ENCODE peak calls at places on chromosomes 16 and 17, in seven cellular contexts. W, Z, G, Y, U, S and K are unnamed samples.

GRCh38 chr17:39178516-39178915 is 12.6 kb upstream of the ARL5C start:
- DNase-seq in U (peak), S (no peak), G (no peak), W (no peak), Z (no peak), Y (no peak), K (peak)

GRCh38 chr16:81623365-81624102 is 155.6 kb upstream of the PLCG2 start:
- DNase-seq in Y (peak), W (no peak), S (peak), Z (peak), U (peak), G (no peak), K (peak)

GRCh38 chr17:55690105-55690508 is 32.6 kb downstream of the TMEM100 start:
- DNase-seq in Z (no peak), Y (peak), S (no peak), G (no peak), W (no peak), U (peak), K (peak)

GRCh38 chr17:80036715-80037477 is 454 bp downstream of the CCDC40 start:
- DNase-seq in S (peak), Z (no peak), U (peak), W (peak), Y (no peak), G (no peak), K (no peak)

GRCh38 chr16:2468142-2468724 is 2.9 kb upstream of the NTN3 start:
- DNase-seq in G (no peak), U (no peak), S (no peak), Z (peak), Y (no peak), W (no peak), K (no peak)

GRCh38 chr17:44198721-44199552 is 747 bp downstream of the ATXN7L3 start:
- DNase-seq in W (peak), S (peak), Z (peak), Y (peak), U (peak), G (peak), K (no peak)

GRCh38 chr17:2837147-2837561 is 40.9 kb downstream of the RAP1GAP2 start:
- DNase-seq in W (no peak), U (no peak), S (no peak), Y (no peak), G (no peak), Z (no peak), K (no peak)

GRCh38 chr17:81237591-81238489 is 1.0 kb downstream of the TEPSIN start:
- DNase-seq in W (no peak), G (no peak), U (no peak), Z (no peak), Y (no peak), S (no peak), K (no peak)

GRCh38 chr17:65332375-65332774 is 195.2 kb downstream of the RGS9 start:
- DNase-seq in Y (peak), G (no peak), W (no peak), Z (peak), S (peak), U (peak), K (peak)

GRCh38 chr17:56777859-56778258 is 55.9 kb downstream of the C17orf67 start:
- DNase-seq in U (no peak), Y (peak), Z (peak), S (no peak), G (no peak), W (no peak), K (no peak)

GRCh38 chr17:34858941-34859562 is 102.2 kb downstream of the CCT6B start:
- DNase-seq in Z (no peak), Y (no peak), W (no peak), U (no peak), G (no peak), S (no peak), K (no peak)

GRCh38 chr17:61251939-61252865 is 147.4 kb upstream of the TBX2 start:
- DNase-seq in Y (peak), U (peak), Z (peak), W (peak), G (peak), S (peak), K (peak)

GRCh38 chr17:21289175-21289901 is 4.8 kb downstream of the MAP2K3 start:
- DNase-seq in U (no peak), S (no peak), Z (no peak), Y (no peak), W (no peak), G (no peak), K (no peak)

GRCh38 chr16:49281843-49282642 is 405 bp upstream of the CBLN1 start:
- DNase-seq in S (peak), G (peak), W (peak), Y (peak), U (peak), Z (peak), K (peak)

GRCh38 chr16:86545481-86545880 is 9.6 kb downstream of the MTHFSD start:
- DNase-seq in S (no peak), W (no peak), Y (no peak), U (no peak), G (no peak), Z (no peak), K (no peak)

GRCh38 chr16:58264961-58265479 is 29.8 kb downstream of the PRSS54 start:
- DNase-seq in G (peak), Z (peak), Y (peak), W (no peak), U (peak), S (peak), K (peak)

GRCh38 chr16:67115649-67116048 is 5.9 kb downstream of the PHAF1 start:
- DNase-seq in U (peak), S (peak), Y (peak), G (no peak), W (no peak), Z (peak), K (peak)

GRCh38 chr16:48353565-48354163 is 31.5 kb downstream of the SIAH1 start:
- DNase-seq in G (no peak), Y (peak), Z (peak), S (peak), W (peak), U (peak), K (peak)

GRCh38 chr16:64738321-64738960 is 383.4 kb downstream of the CDH11 start:
- DNase-seq in S (peak), G (no peak), U (peak), Y (peak), W (no peak), Z (peak), K (peak)

GRCh38 chr17:9206989-9207317 is 185.6 kb downstream of the NTN1 start:
- DNase-seq in Y (no peak), S (no peak), U (no peak), W (no peak), Z (no peak), G (no peak), K (no peak)

GRCh38 chr17:600576-601301 is 113.9 kb downstream of the VPS53 start:
- DNase-seq in Y (peak), S (peak), W (no peak), Z (peak), U (no peak), G (no peak), K (peak)

GRCh38 chr16:27109666-27110523 is 43.2 kb downstream of the C16orf82 start:
- DNase-seq in G (peak), W (peak), Y (peak), S (peak), U (peak), Z (peak), K (peak)

GRCh38 chr16:1691276-1691675 is 13.2 kb downstream of the JPT2 start:
- DNase-seq in U (peak), S (peak), W (no peak), G (no peak), Y (peak), Z (peak), K (peak)

GRCh38 chr16:57186630-57187507 is 740 bp downstream of the RSPRY1 start:
- DNase-seq in U (peak), Y (no peak), Z (no peak), W (no peak), G (no peak), S (peak), K (peak)

GRCh38 chr17:6546069-6546718 is 10.2 kb downstream of the PITPNM3 start:
- DNase-seq in G (no peak), W (no peak), S (peak), Z (peak), Y (peak), U (peak), K (peak)

GRCh38 chr17:44900894-44901293 is 1.6 kb upstream of the EFTUD2 start:
- DNase-seq in Z (peak), G (no peak), S (peak), Y (peak), U (peak), W (no peak), K (peak)

GRCh38 chr16:53084736-53085538 is 30.1 kb downstream of the CHD9 start:
- DNase-seq in Y (no peak), S (no peak), Z (no peak), U (no peak), G (no peak), W (no peak), K (peak)

GRCh38 chr17:33560165-33560564 is 267.1 kb upstream of the ASIC2 start:
- DNase-seq in U (peak), Y (peak), W (no peak), G (no peak), S (peak), Z (peak), K (peak)

GRCh38 chr16:70770291-70770967 is 30.5 kb downstream of the VAC14 start:
- DNase-seq in S (peak), U (no peak), W (no peak), Y (no peak), G (no peak), Z (no peak), K (no peak)

GRCh38 chr17:14201087-14201486 is 35.6 kb downstream of the CDRT15 start:
- DNase-seq in Z (peak), U (no peak), S (no peak), W (no peak), Y (peak), G (no peak), K (peak)

GRCh38 chr16:30958164-30959083 is 870 bp downstream of the SETD1A start:
- DNase-seq in G (no peak), W (peak), Z (peak), S (peak), U (peak), Y (peak), K (peak)

GRCh38 chr17:17739388-17740066 is 58.3 kb downstream of the RAI1 start:
- DNase-seq in S (peak), U (peak), W (no peak), Y (peak), G (no peak), Z (peak), K (peak)

GRCh38 chr17:45009676-45010467 is 41.6 kb downstream of the DCAKD start:
- DNase-seq in Y (no peak), G (no peak), U (no peak), Z (no peak), W (no peak), S (no peak), K (no peak)

GRCh38 chr16:70161350-70161749 is 12.2 kb upstream of the CLEC18C start:
- DNase-seq in Y (no peak), W (peak), G (no peak), Z (no peak), S (no peak), U (no peak), K (no peak)

GRCh38 chr16:85112364-85112763 is at the start of gene CIBAR2:
- DNase-seq in Z (no peak), Y (no peak), U (no peak), S (no peak), G (no peak), W (no peak), K (no peak)

GRCh38 chr16:81995651-81996050 is 15.6 kb downstream of the SDR42E1 start:
- DNase-seq in S (no peak), Y (no peak), Z (peak), W (no peak), G (no peak), U (peak), K (no peak)

GRCh38 chr16:85923153-85924021 is 24.4 kb downstream of the IRF8 start:
- DNase-seq in S (no peak), W (no peak), U (peak), Y (peak), G (no peak), Z (peak), K (no peak)

GRCh38 chr17:21242026-21242700 is 11.0 kb downstream of the NATD1 start:
- DNase-seq in U (peak), Y (peak), Z (no peak), S (no peak), W (no peak), G (no peak), K (peak)

GRCh38 chr16:81524382-81524781 is 79.8 kb downstream of the CMIP start:
- DNase-seq in G (no peak), Y (no peak), S (no peak), W (no peak), Z (no peak), U (no peak), K (no peak)

GRCh38 chr17:44591223-44591622 is 33.9 kb downstream of the FZD2 start:
- DNase-seq in U (peak), G (no peak), W (no peak), Y (no peak), Z (peak), S (no peak), K (peak)

DNA sequence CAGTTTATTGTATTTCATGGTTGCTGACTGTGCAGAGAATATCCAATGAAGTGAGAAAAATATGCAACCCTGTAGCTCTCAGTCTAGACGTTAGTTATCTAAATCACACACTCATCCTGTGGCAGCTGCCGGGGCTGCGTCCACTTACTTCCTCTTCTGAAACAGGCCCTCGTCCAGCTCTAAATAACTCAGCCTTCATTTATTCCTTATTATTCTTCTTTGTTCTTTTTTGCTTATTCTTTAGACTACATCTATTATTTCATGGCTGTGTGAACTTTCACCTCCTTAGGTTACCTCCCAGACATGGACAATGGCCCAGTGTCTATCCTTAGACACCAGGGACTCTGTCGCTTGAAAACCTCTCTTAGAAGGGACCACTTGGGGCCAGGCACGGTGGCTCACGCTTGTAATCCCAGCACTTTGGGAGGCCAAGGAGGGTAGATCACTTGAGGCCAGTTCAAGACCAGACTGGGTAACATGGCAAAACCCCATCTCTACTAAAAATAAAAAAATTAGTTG is 3.4 kb upstream of the THUMPD1 start:
- DNase-seq in S (no peak), U (no peak), Z (no peak), Y (no peak), G (no peak), W (no peak), K (no peak)
- H3K4me3 ChIP-seq in S (no peak), U (no peak), Z (no peak), Y (no peak), G (no peak), W (no peak), K (no peak)

GRCh38 chr17:73953206-73954033 is 250.1 kb upstream of the RPL38 start:
- DNase-seq in Z (no peak), U (no peak), G (no peak), S (no peak), Y (no peak), W (no peak), K (no peak)

GRCh38 chr17:73952498-73953205 is 250.8 kb upstream of the RPL38 start:
- DNase-seq in Y (no peak), Z (no peak), W (peak), G (no peak), S (no peak), U (no peak), K (no peak)

GRCh38 chr17:73950515-73950914 is 253.0 kb upstream of the RPL38 start:
- DNase-seq in Z (no peak), Y (no peak), W (no peak), G (no peak), U (no peak), S (no peak), K (no peak)

GRCh38 chr17:73949903-73950302 is 253.6 kb upstream of the RPL38 start:
- DNase-seq in U (no peak), G (no peak), S (no peak), W (no peak), Y (no peak), Z (no peak), K (no peak)

DNA sequence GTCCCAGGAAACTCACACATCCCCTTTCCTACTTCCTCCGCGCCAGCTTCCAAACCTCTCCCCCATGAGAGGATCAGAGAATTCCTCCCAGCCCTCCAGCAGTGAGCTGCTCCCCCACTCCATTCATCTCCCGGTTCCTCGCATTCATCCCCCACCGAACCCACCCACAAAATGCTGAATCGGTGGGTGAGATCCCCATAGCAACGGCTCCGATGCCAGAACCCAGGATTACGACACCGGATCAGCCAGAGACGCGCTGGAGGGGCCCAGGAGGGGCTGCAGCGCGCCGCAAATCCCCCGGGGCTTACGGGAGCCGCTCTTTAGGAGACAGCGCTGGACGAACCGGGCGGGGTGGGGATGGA is 251.4 kb upstream of the RPL38 start:
- DNase-seq in U (no peak), Y (no peak), W (no peak), S (no peak), G (no peak), Z (no peak), K (no peak)
- H3K4me3 ChIP-seq in U (no peak), Y (no peak), W (peak), S (no peak), G (peak), Z (no peak), K (no peak)

GRCh38 chr16:11989238-11990160 is 13.0 kb downstream of the SNX29 start:
- DNase-seq in U (peak), Z (no peak), S (no peak), G (no peak), W (peak), Y (no peak), K (no peak)
- H3K4me3 ChIP-seq in U (no peak), Z (no peak), S (no peak), G (no peak), W (no peak), Y (no peak), K (no peak)

GRCh38 chr17:63698381-63698885 is 1.5 kb downstream of the LIMD2 start:
- DNase-seq in S (no peak), Y (no peak), U (no peak), Z (no peak), G (no peak), W (no peak), K (no peak)
- H3K4me3 ChIP-seq in S (peak), Y (peak), U (peak), Z (no peak), G (peak), W (peak), K (peak)

GRCh38 chr17:60160829-60161501 is 11.2 kb downstream of the CA4 start:
- DNase-seq in U (no peak), G (no peak), Y (no peak), W (no peak), S (no peak), Z (no peak), K (no peak)

GRCh38 chr17:60157487-60158040 is 7.8 kb downstream of the CA4 start:
- DNase-seq in Y (no peak), W (no peak), U (no peak), S (no peak), G (no peak), Z (no peak), K (no peak)

GRCh38 chr17:60161598-60162330 is 12.0 kb downstream of the CA4 start:
- DNase-seq in W (no peak), S (no peak), Z (no peak), U (no peak), G (no peak), Y (no peak), K (no peak)

GRCh38 chr17:60158751-60159478 is 9.1 kb downstream of the CA4 start:
- DNase-seq in S (no peak), Z (peak), U (peak), G (no peak), Y (peak), W (no peak), K (peak)

DNA sequence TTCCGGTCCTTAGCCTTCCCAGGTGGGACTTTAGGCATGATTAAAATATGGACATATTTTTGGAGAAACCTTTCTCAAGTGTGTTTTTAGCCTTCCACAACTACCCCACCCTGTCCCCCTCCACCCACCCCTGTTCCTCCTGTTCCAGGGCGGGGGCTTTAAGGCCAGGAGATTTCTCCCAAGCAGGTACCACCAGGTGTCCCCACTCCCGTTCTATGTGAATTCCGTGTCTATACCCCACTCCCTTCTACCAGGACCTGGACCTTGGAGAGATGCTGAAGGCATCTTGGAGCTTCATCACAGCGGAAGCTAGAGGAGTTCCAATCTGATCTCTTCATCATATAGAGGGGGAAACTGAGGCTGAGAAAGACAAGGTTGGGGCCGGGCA is 9.7 kb downstream of the CA4 start:
- DNase-seq in S (no peak), G (no peak), Y (no peak), Z (no peak), W (no peak), U (no peak), K (no peak)
- H3K4me3 ChIP-seq in S (no peak), G (no peak), Y (no peak), Z (no peak), W (no peak), U (no peak), K (no peak)